ENCODE peak calls at places on chromosomes 1 and 21, in ten cellular contexts. One of them, this sample, is unnamed.

GRCh38 chr21:44337941-44338895 is 972 bp downstream of the CFAP410 start:
- DNase-seq in RWPE1: peak; percentile 20
- DNase-seq in effector memory CD4-positive, alpha-beta T cell: peak; percentile 41
- DNase-seq in tibial artery: peak; percentile 88
- DNase-seq in mammary epithelial cell: peak; percentile 54
- DNase-seq in neural progenitor cell: peak; percentile 71
- DNase-seq in H9: peak; percentile 90
- DNase-seq in heart left ventricle: peak; percentile 69
- DNase-seq in thoracic aorta: peak; percentile 50
- DNase-seq in CD8-positive, alpha-beta T cell: peak; percentile 46
- DNase-seq in this sample: no peak

GRCh38 chr1:145956776-145957442 is 908 bp downstream of the LIX1L start:
- DNase-seq in tibial artery: peak; percentile 75
- DNase-seq in neural progenitor cell: no peak
- DNase-seq in mammary epithelial cell: no peak
- DNase-seq in CD8-positive, alpha-beta T cell: no peak
- DNase-seq in H9: no peak
- DNase-seq in RWPE1: no peak
- DNase-seq in heart left ventricle: peak; percentile 59
- DNase-seq in effector memory CD4-positive, alpha-beta T cell: no peak
- DNase-seq in thoracic aorta: no peak
- DNase-seq in this sample: no peak

GRCh38 chr1:221439008-221439733 is 302.7 kb downstream of the DUSP10 start:
- DNase-seq in RWPE1: peak; percentile 90
- DNase-seq in effector memory CD4-positive, alpha-beta T cell: peak; percentile 52
- DNase-seq in H9: no peak
- DNase-seq in neural progenitor cell: peak; percentile 9
- DNase-seq in CD8-positive, alpha-beta T cell: peak; percentile 50
- DNase-seq in mammary epithelial cell: peak; percentile 97
- DNase-seq in thoracic aorta: no peak
- DNase-seq in tibial artery: no peak
- DNase-seq in heart left ventricle: no peak
- DNase-seq in this sample: no peak

GRCh38 chr1:76868916-76869315 is 1.6 kb downstream of the ST6GALNAC5 start:
- DNase-seq in mammary epithelial cell: no peak
- DNase-seq in effector memory CD4-positive, alpha-beta T cell: no peak
- DNase-seq in CD8-positive, alpha-beta T cell: no peak
- DNase-seq in H9: peak; percentile 56
- DNase-seq in thoracic aorta: no peak
- DNase-seq in RWPE1: no peak
- DNase-seq in tibial artery: no peak
- DNase-seq in neural progenitor cell: peak; percentile 56
- DNase-seq in heart left ventricle: no peak
- DNase-seq in this sample: no peak

GRCh38 chr1:24694380-24694843 is 50.8 kb upstream of the CLIC4 start:
- DNase-seq in tibial artery: no peak
- DNase-seq in mammary epithelial cell: no peak
- DNase-seq in heart left ventricle: peak; percentile 77
- DNase-seq in effector memory CD4-positive, alpha-beta T cell: no peak
- DNase-seq in neural progenitor cell: no peak
- DNase-seq in RWPE1: no peak
- DNase-seq in thoracic aorta: no peak
- DNase-seq in H9: no peak
- DNase-seq in CD8-positive, alpha-beta T cell: no peak
- DNase-seq in this sample: no peak

GRCh38 chr1:88221396-88221795 is 462.7 kb upstream of the PKN2 start:
- DNase-seq in thoracic aorta: no peak
- DNase-seq in heart left ventricle: no peak
- DNase-seq in effector memory CD4-positive, alpha-beta T cell: no peak
- DNase-seq in tibial artery: no peak
- DNase-seq in mammary epithelial cell: no peak
- DNase-seq in RWPE1: no peak
- DNase-seq in neural progenitor cell: no peak
- DNase-seq in CD8-positive, alpha-beta T cell: no peak
- DNase-seq in H9: no peak
- DNase-seq in this sample: no peak

GRCh38 chr1:34162852-34163766 is 1.9 kb downstream of the CSMD2 start:
- DNase-seq in H9: peak; percentile 90
- DNase-seq in heart left ventricle: peak; percentile 52
- DNase-seq in mammary epithelial cell: peak; percentile 15
- DNase-seq in effector memory CD4-positive, alpha-beta T cell: no peak
- DNase-seq in RWPE1: peak; percentile 24
- DNase-seq in neural progenitor cell: peak; percentile 90
- DNase-seq in tibial artery: peak; percentile 83
- DNase-seq in thoracic aorta: peak; percentile 48
- DNase-seq in CD8-positive, alpha-beta T cell: no peak
- DNase-seq in this sample: peak; percentile 12

GRCh38 chr1:24926596-24927249 is 3.4 kb downstream of the RUNX3 start:
- DNase-seq in tibial artery: no peak
- DNase-seq in neural progenitor cell: peak; percentile 66
- DNase-seq in thoracic aorta: no peak
- DNase-seq in heart left ventricle: no peak
- DNase-seq in effector memory CD4-positive, alpha-beta T cell: no peak
- DNase-seq in H9: no peak
- DNase-seq in CD8-positive, alpha-beta T cell: no peak
- DNase-seq in RWPE1: no peak
- DNase-seq in mammary epithelial cell: no peak
- DNase-seq in this sample: no peak

GRCh38 chr21:33854604-33855003 is 61.0 kb downstream of the ATP5PO start:
- DNase-seq in thoracic aorta: no peak
- DNase-seq in H9: no peak
- DNase-seq in tibial artery: no peak
- DNase-seq in effector memory CD4-positive, alpha-beta T cell: no peak
- DNase-seq in neural progenitor cell: no peak
- DNase-seq in heart left ventricle: no peak
- DNase-seq in CD8-positive, alpha-beta T cell: no peak
- DNase-seq in RWPE1: peak; percentile 71
- DNase-seq in mammary epithelial cell: peak; percentile 60
- DNase-seq in this sample: no peak

GRCh38 chr21:36792505-36792967 is 93.6 kb downstream of the SIM2 start:
- DNase-seq in CD8-positive, alpha-beta T cell: no peak
- DNase-seq in heart left ventricle: no peak
- DNase-seq in H9: no peak
- DNase-seq in tibial artery: no peak
- DNase-seq in RWPE1: peak; percentile 74
- DNase-seq in mammary epithelial cell: peak; percentile 92
- DNase-seq in thoracic aorta: no peak
- DNase-seq in effector memory CD4-positive, alpha-beta T cell: no peak
- DNase-seq in neural progenitor cell: no peak
- DNase-seq in this sample: no peak

GRCh38 chr1:55503663-55504305 is 288.6 kb upstream of the USP24 start:
- DNase-seq in neural progenitor cell: no peak
- DNase-seq in mammary epithelial cell: no peak
- DNase-seq in CD8-positive, alpha-beta T cell: no peak
- DNase-seq in RWPE1: no peak
- DNase-seq in heart left ventricle: no peak
- DNase-seq in tibial artery: no peak
- DNase-seq in effector memory CD4-positive, alpha-beta T cell: no peak
- DNase-seq in thoracic aorta: no peak
- DNase-seq in H9: no peak
- DNase-seq in this sample: no peak

GRCh38 chr1:165619647-165620151 is 11.3 kb upstream of the MGST3 start:
- DNase-seq in mammary epithelial cell: no peak
- DNase-seq in heart left ventricle: no peak
- DNase-seq in CD8-positive, alpha-beta T cell: no peak
- DNase-seq in H9: no peak
- DNase-seq in RWPE1: no peak
- DNase-seq in neural progenitor cell: no peak
- DNase-seq in tibial artery: no peak
- DNase-seq in thoracic aorta: no peak
- DNase-seq in effector memory CD4-positive, alpha-beta T cell: no peak
- DNase-seq in this sample: no peak

GRCh38 chr1:159790237-159790917 is 9.6 kb downstream of the DUSP23 start:
- DNase-seq in tibial artery: no peak
- DNase-seq in CD8-positive, alpha-beta T cell: no peak
- DNase-seq in mammary epithelial cell: no peak
- DNase-seq in heart left ventricle: no peak
- DNase-seq in H9: peak; percentile 54
- DNase-seq in effector memory CD4-positive, alpha-beta T cell: no peak
- DNase-seq in thoracic aorta: no peak
- DNase-seq in neural progenitor cell: peak; percentile 63
- DNase-seq in RWPE1: no peak
- DNase-seq in this sample: no peak

GRCh38 chr1:90201467-90202358 is 206.8 kb downstream of the ZNF326 start:
- DNase-seq in effector memory CD4-positive, alpha-beta T cell: no peak
- DNase-seq in H9: no peak
- DNase-seq in mammary epithelial cell: peak; percentile 2
- DNase-seq in tibial artery: no peak
- DNase-seq in neural progenitor cell: no peak
- DNase-seq in thoracic aorta: no peak
- DNase-seq in heart left ventricle: no peak
- DNase-seq in RWPE1: no peak
- DNase-seq in CD8-positive, alpha-beta T cell: no peak
- DNase-seq in this sample: no peak

GRCh38 chr1:35958558-35958957 is 27.7 kb downstream of the AGO3 start:
- DNase-seq in effector memory CD4-positive, alpha-beta T cell: no peak
- DNase-seq in heart left ventricle: no peak
- DNase-seq in thoracic aorta: no peak
- DNase-seq in H9: no peak
- DNase-seq in tibial artery: no peak
- DNase-seq in CD8-positive, alpha-beta T cell: no peak
- DNase-seq in neural progenitor cell: no peak
- DNase-seq in mammary epithelial cell: no peak
- DNase-seq in RWPE1: no peak
- DNase-seq in this sample: no peak

GRCh38 chr1:63980706-63981407 is 207.0 kb downstream of the ROR1 start:
- DNase-seq in RWPE1: peak; percentile 3
- DNase-seq in effector memory CD4-positive, alpha-beta T cell: no peak
- DNase-seq in heart left ventricle: no peak
- DNase-seq in mammary epithelial cell: peak; percentile 65
- DNase-seq in thoracic aorta: no peak
- DNase-seq in neural progenitor cell: no peak
- DNase-seq in tibial artery: no peak
- DNase-seq in CD8-positive, alpha-beta T cell: no peak
- DNase-seq in H9: no peak
- DNase-seq in this sample: no peak

GRCh38 chr1:39902121-39902807 is 547 bp upstream of the MYCL start:
- DNase-seq in CD8-positive, alpha-beta T cell: peak; percentile 56
- DNase-seq in mammary epithelial cell: no peak
- DNase-seq in RWPE1: peak; percentile 86
- DNase-seq in heart left ventricle: peak; percentile 69
- DNase-seq in tibial artery: peak; percentile 71
- DNase-seq in thoracic aorta: no peak
- DNase-seq in H9: peak; percentile 89
- DNase-seq in neural progenitor cell: no peak
- DNase-seq in effector memory CD4-positive, alpha-beta T cell: peak; percentile 42
- DNase-seq in this sample: no peak

GRCh38 chr21:36735724-36736310 is 36.9 kb downstream of the SIM2 start:
- DNase-seq in effector memory CD4-positive, alpha-beta T cell: no peak
- DNase-seq in mammary epithelial cell: no peak
- DNase-seq in RWPE1: no peak
- DNase-seq in neural progenitor cell: no peak
- DNase-seq in CD8-positive, alpha-beta T cell: no peak
- DNase-seq in thoracic aorta: no peak
- DNase-seq in H9: no peak
- DNase-seq in tibial artery: peak; percentile 52
- DNase-seq in heart left ventricle: no peak
- DNase-seq in this sample: no peak

GRCh38 chr1:184101116-184101515 is 49.6 kb downstream of the TSEN15 start:
- DNase-seq in neural progenitor cell: no peak
- DNase-seq in mammary epithelial cell: no peak
- DNase-seq in tibial artery: no peak
- DNase-seq in H9: no peak
- DNase-seq in effector memory CD4-positive, alpha-beta T cell: no peak
- DNase-seq in heart left ventricle: no peak
- DNase-seq in RWPE1: no peak
- DNase-seq in CD8-positive, alpha-beta T cell: no peak
- DNase-seq in thoracic aorta: no peak
- DNase-seq in this sample: no peak
- H3K27ac ChIP-seq in neural progenitor cell: no peak overlapping the region
- H3K27ac ChIP-seq in mammary epithelial cell: no peak overlapping the region
- H3K27ac ChIP-seq in tibial artery: no peak overlapping the region
- H3K27ac ChIP-seq in H9: no peak overlapping the region
- H3K27ac ChIP-seq in effector memory CD4-positive, alpha-beta T cell: no peak overlapping the region
- H3K27ac ChIP-seq in heart left ventricle: no peak overlapping the region
- H3K27ac ChIP-seq in RWPE1: no peak overlapping the region
- H3K27ac ChIP-seq in CD8-positive, alpha-beta T cell: no peak overlapping the region
- H3K27ac ChIP-seq in thoracic aorta: no peak overlapping the region
- H3K27ac ChIP-seq in this sample: no peak overlapping the region

GRCh38 chr1:29195875-29196274 is 14.2 kb upstream of the SRSF4 start:
- DNase-seq in H9: no peak
- DNase-seq in CD8-positive, alpha-beta T cell: no peak
- DNase-seq in effector memory CD4-positive, alpha-beta T cell: no peak
- DNase-seq in thoracic aorta: no peak
- DNase-seq in heart left ventricle: no peak
- DNase-seq in mammary epithelial cell: peak; percentile 60
- DNase-seq in RWPE1: no peak
- DNase-seq in tibial artery: peak; percentile 51
- DNase-seq in neural progenitor cell: no peak
- DNase-seq in this sample: no peak
- H3K27ac ChIP-seq in H9: no peak overlapping the region
- H3K27ac ChIP-seq in CD8-positive, alpha-beta T cell: no peak overlapping the region
- H3K27ac ChIP-seq in effector memory CD4-positive, alpha-beta T cell: no peak overlapping the region
- H3K27ac ChIP-seq in thoracic aorta: no peak overlapping the region
- H3K27ac ChIP-seq in heart left ventricle: no peak overlapping the region
- H3K27ac ChIP-seq in mammary epithelial cell: peak overlapping the region; percentile 41
- H3K27ac ChIP-seq in RWPE1: peak overlapping the region; percentile 52
- H3K27ac ChIP-seq in tibial artery: no peak overlapping the region
- H3K27ac ChIP-seq in neural progenitor cell: no peak overlapping the region
- H3K27ac ChIP-seq in this sample: no peak overlapping the region

GRCh38 chr1:236027096-236027495 is 37.8 kb downstream of the NID1 start:
- DNase-seq in thoracic aorta: no peak
- DNase-seq in CD8-positive, alpha-beta T cell: no peak
- DNase-seq in heart left ventricle: no peak
- DNase-seq in RWPE1: no peak
- DNase-seq in mammary epithelial cell: no peak
- DNase-seq in neural progenitor cell: no peak
- DNase-seq in tibial artery: no peak
- DNase-seq in H9: no peak
- DNase-seq in effector memory CD4-positive, alpha-beta T cell: no peak
- DNase-seq in this sample: no peak
- H3K27ac ChIP-seq in thoracic aorta: no peak overlapping the region
- H3K27ac ChIP-seq in CD8-positive, alpha-beta T cell: no peak overlapping the region
- H3K27ac ChIP-seq in heart left ventricle: no peak overlapping the region
- H3K27ac ChIP-seq in RWPE1: no peak overlapping the region
- H3K27ac ChIP-seq in mammary epithelial cell: no peak overlapping the region
- H3K27ac ChIP-seq in neural progenitor cell: no peak overlapping the region
- H3K27ac ChIP-seq in tibial artery: no peak overlapping the region
- H3K27ac ChIP-seq in H9: no peak overlapping the region
- H3K27ac ChIP-seq in effector memory CD4-positive, alpha-beta T cell: no peak overlapping the region
- H3K27ac ChIP-seq in this sample: no peak overlapping the region

DNA sequence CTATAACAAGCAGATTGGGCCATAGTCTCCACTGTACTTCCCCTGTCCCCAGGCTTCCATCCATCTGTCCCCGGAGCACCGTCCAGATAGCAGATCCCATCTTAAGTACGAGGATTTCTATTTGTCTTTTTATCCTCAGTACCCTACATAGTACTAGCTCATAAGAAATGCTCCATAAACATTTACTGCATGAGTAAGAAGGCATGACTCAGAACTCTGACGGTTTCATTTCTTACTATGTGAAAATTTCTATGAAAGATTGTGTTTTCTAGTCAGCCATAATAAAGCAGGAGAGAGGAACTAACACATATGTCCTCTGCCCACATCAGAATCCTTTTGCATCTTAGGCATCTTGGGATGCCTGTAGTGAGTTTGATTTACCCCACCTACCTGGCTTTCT is 49.5 kb downstream of the CHD1L start:
- DNase-seq in CD8-positive, alpha-beta T cell: no peak
- DNase-seq in effector memory CD4-positive, alpha-beta T cell: no peak
- DNase-seq in H9: no peak
- DNase-seq in tibial artery: no peak
- DNase-seq in heart left ventricle: no peak
- DNase-seq in thoracic aorta: no peak
- DNase-seq in mammary epithelial cell: peak; percentile 65
- DNase-seq in neural progenitor cell: no peak
- DNase-seq in RWPE1: peak; percentile 45
- DNase-seq in this sample: no peak
- H3K27ac ChIP-seq in CD8-positive, alpha-beta T cell: no peak overlapping the region
- H3K27ac ChIP-seq in effector memory CD4-positive, alpha-beta T cell: no peak overlapping the region
- H3K27ac ChIP-seq in H9: no peak overlapping the region
- H3K27ac ChIP-seq in tibial artery: peak overlapping the region; percentile 34
- H3K27ac ChIP-seq in heart left ventricle: no peak overlapping the region
- H3K27ac ChIP-seq in thoracic aorta: peak overlapping the region; percentile 69
- H3K27ac ChIP-seq in mammary epithelial cell: peak overlapping the region; percentile 66
- H3K27ac ChIP-seq in neural progenitor cell: no peak overlapping the region
- H3K27ac ChIP-seq in RWPE1: no peak overlapping the region
- H3K27ac ChIP-seq in this sample: no peak overlapping the region